ENCODE peak calls at places on chromosome 11, in seven cellular contexts. T is Caki2, D is hypothalamus, C is COR-L47, A is right cardiac atrium, Q is caudate nucleus, R is NCI-H774. S is an unnamed sample.

GRCh38 chr11:64246874-64247728 is at the start of gene PPP1R14B:
- DNase-seq in R (peak; percentile 82), T (peak; percentile 88), A (peak; percentile 96), Q (peak; percentile 47), C (peak; percentile 85), D (peak; percentile 84), S (peak; percentile 39)

GRCh38 chr11:129855086-129855485 is 39.4 kb downstream of the TMEM45B start:
- DNase-seq in Q (no peak), C (no peak), D (no peak), A (no peak), T (no peak), R (no peak), S (no peak)

GRCh38 chr11:2714871-2715270 is 15.1 kb upstream of the KCNQ1OT1 start:
- DNase-seq in C (no peak), R (no peak), A (peak; percentile 35), D (no peak), Q (no peak), T (no peak), S (no peak)

GRCh38 chr11:71158936-71159335 is 93.4 kb downstream of the SHANK2 start:
- DNase-seq in D (no peak), T (no peak), A (no peak), R (no peak), C (no peak), Q (no peak), S (no peak)

GRCh38 chr11:92269021-92269420 is 44.4 kb downstream of the FAT3 start:
- DNase-seq in C (no peak), D (no peak), R (no peak), T (peak; percentile 84), A (no peak), Q (no peak), S (no peak)

GRCh38 chr11:110463153-110463552 is 33.4 kb downstream of the FDX1 start:
- DNase-seq in Q (peak; percentile 33), T (peak; percentile 5), C (peak; percentile 50), R (peak; percentile 40), A (peak; percentile 74), D (peak; percentile 44), S (no peak)

GRCh38 chr11:32052218-32052617 is 38.7 kb upstream of the RCN1 start:
- DNase-seq in Q (peak; percentile 26), C (peak; percentile 32), A (peak; percentile 52), R (peak; percentile 20), D (peak; percentile 16), T (peak; percentile 16), S (no peak)

GRCh38 chr11:105577645-105578044 is 32.2 kb upstream of the GRIA4 start:
- DNase-seq in T (peak; percentile 2), R (no peak), A (no peak), C (no peak), Q (no peak), D (no peak), S (no peak)

GRCh38 chr11:122709042-122709760 is 53.7 kb downstream of the UBASH3B start:
- DNase-seq in A (no peak), T (peak; percentile 74), R (no peak), C (no peak), Q (no peak), D (no peak), S (no peak)

GRCh38 chr11:123166095-123166559 is 28.9 kb downstream of the CLMP start:
- DNase-seq in Q (no peak), R (no peak), D (no peak), T (no peak), C (no peak), A (peak; percentile 73), S (no peak)

GRCh38 chr11:575324-575995 is 810 bp upstream of the PHRF1 start:
- DNase-seq in R (peak; percentile 73), Q (no peak), T (peak; percentile 53), D (no peak), C (peak; percentile 89), A (no peak), S (no peak)

GRCh38 chr11:74325649-74326645 is 14.5 kb upstream of the P4HA3 start:
- DNase-seq in D (peak; percentile 31), Q (peak; percentile 13), T (no peak), C (no peak), R (no peak), A (peak; percentile 93), S (no peak)

GRCh38 chr11:13962562-13963168 is at the start of gene SPON1:
- DNase-seq in C (peak; percentile 8), R (peak; percentile 21), T (no peak), A (peak; percentile 88), Q (no peak), D (peak; percentile 67), S (peak; percentile 56)

GRCh38 chr11:34899633-34900016 is 16.6 kb downstream of the APIP start:
- DNase-seq in R (no peak), T (peak; percentile 14), D (no peak), C (no peak), Q (no peak), A (no peak), S (no peak)

GRCh38 chr11:22703040-22703439 is 36.6 kb downstream of the GAS2 start:
- DNase-seq in Q (no peak), T (peak; percentile 63), R (peak; percentile 57), A (no peak), C (peak; percentile 16), D (no peak), S (no peak)

GRCh38 chr11:125390949-125391348 is 105.1 kb downstream of the FEZ1 start:
- DNase-seq in C (no peak), A (no peak), R (no peak), T (no peak), Q (no peak), D (no peak), S (no peak)

GRCh38 chr11:44861829-44862545 is 88.7 kb downstream of the TP53I11 start:
- DNase-seq in Q (no peak), T (peak; percentile 89), R (no peak), A (peak; percentile 87), C (no peak), D (no peak), S (no peak)

GRCh38 chr11:9005087-9005486 is 1.3 kb upstream of the NRIP3 start:
- DNase-seq in A (no peak), R (no peak), Q (no peak), D (no peak), C (no peak), T (no peak), S (no peak)

GRCh38 chr11:77705877-77706579 is 68.4 kb upstream of the CLNS1A start:
- DNase-seq in D (no peak), T (no peak), A (no peak), Q (no peak), C (no peak), R (no peak), S (no peak)

GRCh38 chr11:130023204-130023603 is 20.6 kb upstream of the PRDM10 start:
- DNase-seq in Q (no peak), A (no peak), D (no peak), C (no peak), T (peak; percentile 74), R (no peak), S (no peak)